ENCODE peak calls at places on chromosomes 16 and 17, in four cellular contexts. One of them, this sample, is unnamed.

GRCh38 chr17:42781639-42782401 is 1.4 kb downstream of the WNK4 start:
- DNase-seq in activated CD4-positive, alpha-beta T cell treated with anti-CD3 and anti-CD28 coated beads, Interleukin-2, amount 10 ng/mL, durations not matched to agents 7 days and 5 days: no peak
- DNase-seq in HS-5: no peak
- DNase-seq in CD4-positive, alpha-beta T cell: no peak
- DNase-seq in this sample: no peak

GRCh38 chr16:82157836-82158235 is 12.2 kb downstream of the MPHOSPH6 start:
- DNase-seq in activated CD4-positive, alpha-beta T cell treated with anti-CD3 and anti-CD28 coated beads, Interleukin-2, amount 10 ng/mL, durations not matched to agents 7 days and 5 days: no peak
- DNase-seq in HS-5: no peak
- DNase-seq in CD4-positive, alpha-beta T cell: no peak
- DNase-seq in this sample: no peak

GRCh38 chr17:77391668-77392375 is 251.1 kb downstream of the SEC14L1 start:
- DNase-seq in activated CD4-positive, alpha-beta T cell treated with anti-CD3 and anti-CD28 coated beads, Interleukin-2, amount 10 ng/mL, durations not matched to agents 7 days and 5 days: peak
- DNase-seq in HS-5: peak
- DNase-seq in CD4-positive, alpha-beta T cell: peak
- DNase-seq in this sample: peak

GRCh38 chr17:73155410-73156165 is 9.2 kb upstream of the SSTR2 start:
- DNase-seq in activated CD4-positive, alpha-beta T cell treated with anti-CD3 and anti-CD28 coated beads, Interleukin-2, amount 10 ng/mL, durations not matched to agents 7 days and 5 days: no peak
- DNase-seq in HS-5: no peak
- DNase-seq in CD4-positive, alpha-beta T cell: no peak
- DNase-seq in this sample: no peak

GRCh38 chr16:23333034-23333579 is 31.0 kb downstream of the SCNN1B start:
- DNase-seq in activated CD4-positive, alpha-beta T cell treated with anti-CD3 and anti-CD28 coated beads, Interleukin-2, amount 10 ng/mL, durations not matched to agents 7 days and 5 days: no peak
- DNase-seq in HS-5: no peak
- DNase-seq in CD4-positive, alpha-beta T cell: no peak
- DNase-seq in this sample: no peak

GRCh38 chr17:34820166-34820920 is 140.9 kb downstream of the CCT6B start:
- DNase-seq in activated CD4-positive, alpha-beta T cell treated with anti-CD3 and anti-CD28 coated beads, Interleukin-2, amount 10 ng/mL, durations not matched to agents 7 days and 5 days: no peak
- DNase-seq in HS-5: no peak
- DNase-seq in CD4-positive, alpha-beta T cell: no peak
- DNase-seq in this sample: no peak

GRCh38 chr16:53503270-53503911 is 382 bp upstream of the AKTIP start:
- DNase-seq in activated CD4-positive, alpha-beta T cell treated with anti-CD3 and anti-CD28 coated beads, Interleukin-2, amount 10 ng/mL, durations not matched to agents 7 days and 5 days: peak
- DNase-seq in HS-5: peak
- DNase-seq in CD4-positive, alpha-beta T cell: peak
- DNase-seq in this sample: peak

GRCh38 chr16:85798901-85799496 is 345 bp downstream of the EMC8 start:
- DNase-seq in activated CD4-positive, alpha-beta T cell treated with anti-CD3 and anti-CD28 coated beads, Interleukin-2, amount 10 ng/mL, durations not matched to agents 7 days and 5 days: peak
- DNase-seq in HS-5: no peak
- DNase-seq in CD4-positive, alpha-beta T cell: no peak
- DNase-seq in this sample: peak

GRCh38 chr16:27367463-27368357 is 34.3 kb upstream of the IL21R start:
- DNase-seq in activated CD4-positive, alpha-beta T cell treated with anti-CD3 and anti-CD28 coated beads, Interleukin-2, amount 10 ng/mL, durations not matched to agents 7 days and 5 days: peak
- DNase-seq in HS-5: no peak
- DNase-seq in CD4-positive, alpha-beta T cell: peak
- DNase-seq in this sample: peak

GRCh38 chr17:41944943-41945342 is 14.5 kb downstream of the ODAD4 start:
- DNase-seq in activated CD4-positive, alpha-beta T cell treated with anti-CD3 and anti-CD28 coated beads, Interleukin-2, amount 10 ng/mL, durations not matched to agents 7 days and 5 days: no peak
- DNase-seq in HS-5: no peak
- DNase-seq in CD4-positive, alpha-beta T cell: no peak
- DNase-seq in this sample: no peak

GRCh38 chr17:75808549-75808904 is 23.9 kb downstream of the UNK start:
- DNase-seq in activated CD4-positive, alpha-beta T cell treated with anti-CD3 and anti-CD28 coated beads, Interleukin-2, amount 10 ng/mL, durations not matched to agents 7 days and 5 days: no peak
- DNase-seq in HS-5: no peak
- DNase-seq in CD4-positive, alpha-beta T cell: no peak
- DNase-seq in this sample: no peak

GRCh38 chr17:8006836-8007680 is 4.6 kb downstream of the GUCY2D start:
- DNase-seq in activated CD4-positive, alpha-beta T cell treated with anti-CD3 and anti-CD28 coated beads, Interleukin-2, amount 10 ng/mL, durations not matched to agents 7 days and 5 days: no peak
- DNase-seq in HS-5: no peak
- DNase-seq in CD4-positive, alpha-beta T cell: no peak
- DNase-seq in this sample: no peak

GRCh38 chr17:38558751-38559024 is 47.1 kb downstream of the SRCIN1 start:
- DNase-seq in activated CD4-positive, alpha-beta T cell treated with anti-CD3 and anti-CD28 coated beads, Interleukin-2, amount 10 ng/mL, durations not matched to agents 7 days and 5 days: no peak
- DNase-seq in HS-5: no peak
- DNase-seq in CD4-positive, alpha-beta T cell: no peak
- DNase-seq in this sample: no peak

GRCh38 chr16:23554536-23554935 is 2.6 kb downstream of the EARS2 start:
- DNase-seq in activated CD4-positive, alpha-beta T cell treated with anti-CD3 and anti-CD28 coated beads, Interleukin-2, amount 10 ng/mL, durations not matched to agents 7 days and 5 days: no peak
- DNase-seq in HS-5: no peak
- DNase-seq in CD4-positive, alpha-beta T cell: no peak
- DNase-seq in this sample: no peak

This sample was measured in DND-41.